ENCODE peak calls at places on chromosomes 4 and X, in nine cellular contexts. D is NCI-H1417 treated with DMSO at 0.1 percent for 48 hours; V is breast epithelium; E is GM13976; U is memory B cell; A is cardiac fibroblast; C is NCI-H2107; K is naive thymus-derived CD4-positive, alpha-beta T cell; Y is fibroblast of pulmonary artery. G is an unnamed sample.

GRCh38 chrX:42524374-42524773 is 253.6 kb downstream of the PPP1R2C start:
- DNase-seq in K (no peak), E (no peak), U (no peak), D (no peak), A (peak; percentile 53), V (no peak), C (no peak), Y (no peak), G (no peak)

GRCh38 chr4:89307446-89308160 is at the start of gene GPRIN3:
- DNase-seq in Y (peak; percentile 26), C (no peak), V (peak; percentile 51), D (no peak), K (peak; percentile 80), A (no peak), E (peak; percentile 58), U (peak; percentile 52), G (peak; percentile 75)

GRCh38 chr4:3393171-3393570 is 48.6 kb upstream of the HGFAC start:
- DNase-seq in C (no peak), K (no peak), Y (no peak), D (no peak), U (no peak), V (no peak), E (peak; percentile 18), A (no peak), G (no peak)

GRCh38 chr4:164529058-164529457 is 224.9 kb upstream of the SMIM31 start:
- DNase-seq in V (no peak), Y (no peak), U (no peak), C (no peak), K (no peak), D (no peak), A (no peak), E (no peak), G (no peak)

GRCh38 chr4:140996757-140997156 is 136.5 kb downstream of the RNF150 start:
- DNase-seq in K (no peak), C (no peak), Y (peak; percentile 48), V (no peak), E (no peak), A (peak; percentile 51), U (no peak), D (no peak), G (no peak)

GRCh38 chr4:147546341-147546740 is 65.4 kb downstream of the EDNRA start:
- DNase-seq in D (no peak), E (no peak), K (no peak), A (peak; percentile 97), Y (peak; percentile 94), C (no peak), U (no peak), V (no peak), G (no peak)

GRCh38 chr4:41569957-41570356 is 32.0 kb downstream of the LIMCH1 start:
- DNase-seq in C (no peak), Y (no peak), V (no peak), U (no peak), E (no peak), D (no peak), K (no peak), A (no peak), G (no peak)

GRCh38 chr4:80446664-80447063 is 111.1 kb downstream of the CFAP299 start:
- DNase-seq in V (no peak), Y (peak; percentile 6), U (no peak), E (no peak), K (no peak), A (peak; percentile 22), C (no peak), D (no peak), G (no peak)

GRCh38 chrX:64642482-64642881 is 247.2 kb upstream of the MTMR8 start:
- DNase-seq in V (no peak), Y (no peak), K (no peak), E (no peak), C (no peak), A (peak; percentile 0), U (no peak), D (no peak), G (peak; percentile 11)

GRCh38 chrX:43868791-43869190 is 13.5 kb downstream of the MAOB start:
- DNase-seq in Y (no peak), V (no peak), E (no peak), U (no peak), K (no peak), C (no peak), A (no peak), D (no peak), G (no peak)

GRCh38 chrX:47093248-47093647 is 15.0 kb downstream of the RGN start:
- DNase-seq in C (peak; percentile 10), U (no peak), A (peak; percentile 49), E (peak; percentile 25), D (no peak), K (no peak), Y (peak; percentile 61), V (no peak), G (no peak)

GRCh38 chr4:121454251-121454979 is 73.6 kb upstream of the QRFPR start:
- DNase-seq in E (no peak), V (no peak), K (no peak), D (no peak), C (no peak), A (no peak), U (no peak), Y (peak; percentile 1), G (no peak)

GRCh38 chr4:94491322-94491721 is 39.6 kb downstream of the PDLIM5 start:
- DNase-seq in U (no peak), C (no peak), K (no peak), E (no peak), Y (peak; percentile 38), D (no peak), A (peak; percentile 59), V (no peak), G (no peak)